ENCODE peak calls at places on chromosomes 16 and 17, in ten cellular contexts. One of them, this sample, is unnamed.
A peak's percentile ranks its signal among the peaks of the same experiment; 100 is the strongest.

GRCh38 chr17:73432624-73433190 is 120.9 kb upstream of the CDC42EP4 start:
- DNase-seq in AG09319: no peak
- DNase-seq in cardiac muscle cell: no peak
- DNase-seq in dorsolateral prefrontal cortex: no peak
- DNase-seq in activated T-cell treated with anti-CD3 and anti-CD28 coated beads for 24 hours: no peak
- DNase-seq in NCI-H774: no peak
- DNase-seq in EL: no peak
- DNase-seq in cardiac fibroblast: no peak
- DNase-seq in ureter: no peak
- DNase-seq in heart right ventricle: no peak
- DNase-seq in this sample: no peak

GRCh38 chr16:87309912-87310485 is 7.2 kb downstream of the C16orf95 start:
- DNase-seq in ureter: no peak
- DNase-seq in activated T-cell treated with anti-CD3 and anti-CD28 coated beads for 24 hours: no peak
- DNase-seq in cardiac muscle cell: no peak
- DNase-seq in EL: no peak
- DNase-seq in heart right ventricle: no peak
- DNase-seq in AG09319: no peak
- DNase-seq in cardiac fibroblast: no peak
- DNase-seq in dorsolateral prefrontal cortex: no peak
- DNase-seq in NCI-H774: no peak
- DNase-seq in this sample: no peak

GRCh38 chr16:23368469-23368868 is 66.4 kb downstream of the SCNN1B start:
- DNase-seq in NCI-H774: no peak
- DNase-seq in ureter: no peak
- DNase-seq in dorsolateral prefrontal cortex: no peak
- DNase-seq in cardiac fibroblast: peak; percentile 11
- DNase-seq in heart right ventricle: no peak
- DNase-seq in cardiac muscle cell: no peak
- DNase-seq in AG09319: no peak
- DNase-seq in EL: peak; percentile 13
- DNase-seq in activated T-cell treated with anti-CD3 and anti-CD28 coated beads for 24 hours: no peak
- DNase-seq in this sample: no peak

GRCh38 chr17:78865682-78866390 is 25.2 kb upstream of the USP36 start:
- DNase-seq in EL: peak; percentile 80
- DNase-seq in ureter: peak; percentile 86
- DNase-seq in cardiac fibroblast: peak; percentile 84
- DNase-seq in NCI-H774: peak; percentile 83
- DNase-seq in activated T-cell treated with anti-CD3 and anti-CD28 coated beads for 24 hours: peak; percentile 48
- DNase-seq in AG09319: peak; percentile 52
- DNase-seq in cardiac muscle cell: peak; percentile 83
- DNase-seq in dorsolateral prefrontal cortex: peak; percentile 93
- DNase-seq in heart right ventricle: peak; percentile 87
- DNase-seq in this sample: no peak

GRCh38 chr17:27425991-27426390 is 30.3 kb upstream of the KSR1 start:
- DNase-seq in cardiac fibroblast: no peak
- DNase-seq in EL: no peak
- DNase-seq in ureter: no peak
- DNase-seq in activated T-cell treated with anti-CD3 and anti-CD28 coated beads for 24 hours: no peak
- DNase-seq in cardiac muscle cell: no peak
- DNase-seq in dorsolateral prefrontal cortex: no peak
- DNase-seq in NCI-H774: no peak
- DNase-seq in AG09319: no peak
- DNase-seq in heart right ventricle: no peak
- DNase-seq in this sample: no peak

GRCh38 chr17:1789936-1790335 is 28.1 kb downstream of the SERPINF1 start:
- DNase-seq in cardiac fibroblast: no peak
- DNase-seq in AG09319: no peak
- DNase-seq in EL: no peak
- DNase-seq in dorsolateral prefrontal cortex: no peak
- DNase-seq in ureter: no peak
- DNase-seq in NCI-H774: no peak
- DNase-seq in cardiac muscle cell: no peak
- DNase-seq in activated T-cell treated with anti-CD3 and anti-CD28 coated beads for 24 hours: no peak
- DNase-seq in heart right ventricle: no peak
- DNase-seq in this sample: no peak

GRCh38 chr17:45129940-45130639 is 2.2 kb downstream of the PLCD3 start:
- DNase-seq in dorsolateral prefrontal cortex: no peak
- DNase-seq in AG09319: no peak
- DNase-seq in NCI-H774: no peak
- DNase-seq in EL: peak; percentile 53
- DNase-seq in ureter: no peak
- DNase-seq in cardiac muscle cell: peak; percentile 30
- DNase-seq in heart right ventricle: no peak
- DNase-seq in activated T-cell treated with anti-CD3 and anti-CD28 coated beads for 24 hours: no peak
- DNase-seq in cardiac fibroblast: no peak
- DNase-seq in this sample: no peak

GRCh38 chr16:88515925-88516324 is 54.3 kb upstream of the ZC3H18 start:
- DNase-seq in dorsolateral prefrontal cortex: no peak
- DNase-seq in EL: no peak
- DNase-seq in cardiac fibroblast: no peak
- DNase-seq in cardiac muscle cell: no peak
- DNase-seq in ureter: no peak
- DNase-seq in NCI-H774: no peak
- DNase-seq in AG09319: no peak
- DNase-seq in activated T-cell treated with anti-CD3 and anti-CD28 coated beads for 24 hours: no peak
- DNase-seq in heart right ventricle: no peak
- DNase-seq in this sample: no peak

GRCh38 chr16:2663553-2664521 is 18.5 kb upstream of the KCTD5 start:
- DNase-seq in EL: peak; percentile 13
- DNase-seq in AG09319: no peak
- DNase-seq in dorsolateral prefrontal cortex: no peak
- DNase-seq in NCI-H774: no peak
- DNase-seq in activated T-cell treated with anti-CD3 and anti-CD28 coated beads for 24 hours: peak; percentile 42
- DNase-seq in cardiac fibroblast: peak; percentile 31
- DNase-seq in cardiac muscle cell: no peak
- DNase-seq in heart right ventricle: no peak
- DNase-seq in ureter: no peak
- DNase-seq in this sample: no peak

This sample was measured in esophagus squamous epithelium.